ENCODE peak calls at places on chromosomes 3 and 15, in ten cellular contexts. Q is coronary artery; E is PC-9; D is OCI-LY7; P is cardiac muscle cell; W is GM12864; Y is cardiac fibroblast; G is GM23338; K is epithelial cell of esophagus; C is CD8-positive, alpha-beta T cell. Z is an unnamed sample.

GRCh38 chr3:141303481-141304223 is 64.7 kb upstream of the ZBTB38 start:
- DNase-seq in Y (peak; percentile 94), G (peak; percentile 86), C (peak; percentile 70), W (peak; percentile 69), D (peak; percentile 81), E (peak; percentile 56), K (peak; percentile 83), Q (no peak), P (peak; percentile 79), Z (no peak)

GRCh38 chr15:41291065-41291631 is 41.2 kb downstream of the OIP5 start:
- DNase-seq in D (peak; percentile 76), Q (no peak), G (no peak), Y (no peak), W (peak; percentile 70), P (no peak), C (no peak), E (no peak), K (no peak), Z (no peak)

GRCh38 chr15:45126535-45127158 is 3.0 kb downstream of the DUOXA1 start:
- DNase-seq in C (peak; percentile 46), D (peak; percentile 49), E (no peak), G (peak; percentile 46), W (no peak), Q (no peak), Y (peak; percentile 57), P (peak; percentile 38), K (peak; percentile 67), Z (no peak)

GRCh38 chr3:54120657-54121403 is 1.5 kb upstream of the CACNA2D3 start:
- DNase-seq in E (no peak), D (peak; percentile 59), K (no peak), W (peak; percentile 3), Y (peak; percentile 14), Q (no peak), P (peak; percentile 32), C (no peak), G (peak; percentile 81), Z (peak; percentile 39)

GRCh38 chr3:134336587-134336986 is 37.7 kb downstream of the AMOTL2 start:
- DNase-seq in G (no peak), D (no peak), P (no peak), Q (peak; percentile 81), W (no peak), K (peak; percentile 78), C (no peak), Y (peak; percentile 85), E (peak; percentile 69), Z (no peak)

GRCh38 chr3:50464578-50464977 is 38.9 kb downstream of the CACNA2D2 start:
- DNase-seq in D (no peak), P (no peak), C (no peak), G (no peak), W (no peak), Y (no peak), K (no peak), E (no peak), Q (no peak), Z (no peak)

GRCh38 chr3:43858052-43858701 is 167.4 kb downstream of the ABHD5 start:
- DNase-seq in D (no peak), C (no peak), E (no peak), G (peak; percentile 39), P (no peak), Y (no peak), Q (no peak), W (no peak), K (no peak), Z (peak; percentile 42)

GRCh38 chr15:50260969-50261496 is 4.5 kb downstream of the HDC start:
- DNase-seq in Q (no peak), D (no peak), Y (no peak), E (no peak), P (no peak), K (no peak), C (no peak), W (no peak), G (no peak), Z (no peak)

GRCh38 chr15:65077981-65078352 is 1.4 kb downstream of the KBTBD13 start:
- DNase-seq in C (peak; percentile 49), E (no peak), Q (no peak), G (peak; percentile 94), Y (peak; percentile 70), D (no peak), K (peak; percentile 73), P (peak; percentile 31), W (no peak), Z (peak; percentile 73)

GRCh38 chr3:10213156-10213792 is 35.0 kb upstream of the TATDN2 start:
- DNase-seq in Q (no peak), Y (peak; percentile 66), P (no peak), G (no peak), W (no peak), D (peak; percentile 68), C (no peak), K (no peak), E (no peak), Z (no peak)

GRCh38 chr15:39172380-39173281 is 408.2 kb upstream of the THBS1 start:
- DNase-seq in E (no peak), D (no peak), C (no peak), K (peak; percentile 85), P (peak; percentile 19), Y (peak; percentile 77), G (no peak), Q (no peak), W (no peak), Z (no peak)

GRCh38 chr15:48406911-48407310 is 75.7 kb downstream of the DUT start:
- DNase-seq in W (no peak), C (no peak), D (no peak), K (no peak), P (no peak), G (peak; percentile 45), Q (no peak), E (no peak), Y (no peak), Z (no peak)

GRCh38 chr3:125443923-125444322 is 68.8 kb upstream of the ZNF148 start:
- DNase-seq in D (no peak), G (no peak), Y (peak; percentile 80), Q (no peak), P (no peak), K (peak; percentile 65), E (no peak), W (no peak), C (no peak), Z (no peak)

GRCh38 chr15:94576889-94577533 is 345.6 kb downstream of the MCTP2 start:
- DNase-seq in K (peak; percentile 58), W (no peak), D (peak; percentile 64), G (peak; percentile 84), P (peak; percentile 47), C (peak; percentile 19), E (no peak), Y (peak; percentile 4), Q (no peak), Z (peak; percentile 47)

GRCh38 chr15:74593122-74593521 is 22.5 kb upstream of the CLK3 start:
- DNase-seq in Y (no peak), P (peak; percentile 85), D (no peak), E (no peak), C (no peak), G (no peak), W (no peak), Q (no peak), K (no peak), Z (no peak)

DNA sequence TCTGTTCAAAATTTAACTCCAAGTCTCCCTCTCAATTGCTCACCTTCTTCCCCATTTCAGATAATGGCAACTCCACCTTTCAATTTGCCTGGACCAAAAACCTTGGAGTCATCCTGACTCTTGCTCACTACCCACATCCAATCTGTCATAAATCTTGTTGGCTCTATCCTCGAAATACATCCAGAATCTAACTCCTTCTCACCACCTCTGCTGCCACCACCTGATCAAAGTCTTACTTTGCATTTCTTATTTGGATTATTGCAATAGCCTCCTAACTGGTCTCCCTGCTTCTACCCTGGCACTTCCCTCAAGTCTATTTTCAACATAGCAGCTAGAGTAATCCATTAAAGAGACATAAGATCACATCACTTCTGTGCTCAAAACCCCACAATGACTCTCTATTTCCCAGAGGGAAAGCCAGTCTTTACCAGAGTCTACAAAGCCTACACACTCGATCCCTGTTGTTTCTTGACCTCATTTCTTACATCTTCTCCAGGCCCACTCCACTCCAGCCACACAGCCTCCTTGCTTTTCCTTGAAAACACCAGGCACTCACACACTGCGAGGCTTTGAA is 86.6 kb downstream of the GPR156 start:
- DNase-seq in K (peak; percentile 76), E (no peak), W (no peak), D (peak; percentile 13), Y (peak; percentile 64), Q (no peak), C (no peak), G (no peak), P (no peak), Z (no peak)
- TF ChIP-seq CTCF in K (peak; percentile 61), E (peak; percentile 50), W (peak; percentile 32), D (peak; percentile 63), Y (peak; percentile 22), Q (no peak), C (no peak), G (no peak), P (peak; percentile 23), Z (no peak)

GRCh38 chr15:33242669-33243191 is 48.2 kb upstream of the FMN1 start:
- DNase-seq in Q (no peak), G (peak; percentile 75), W (no peak), C (no peak), D (peak; percentile 44), K (peak; percentile 78), Y (peak; percentile 43), E (peak; percentile 34), P (peak; percentile 37), Z (no peak)
- TF ChIP-seq CTCF in Q (no peak), G (peak; percentile 69), W (peak; percentile 50), C (no peak), D (peak; percentile 83), K (peak; percentile 56), Y (peak; percentile 55), E (peak; percentile 63), P (peak; percentile 33), Z (peak; percentile 46)

DNA sequence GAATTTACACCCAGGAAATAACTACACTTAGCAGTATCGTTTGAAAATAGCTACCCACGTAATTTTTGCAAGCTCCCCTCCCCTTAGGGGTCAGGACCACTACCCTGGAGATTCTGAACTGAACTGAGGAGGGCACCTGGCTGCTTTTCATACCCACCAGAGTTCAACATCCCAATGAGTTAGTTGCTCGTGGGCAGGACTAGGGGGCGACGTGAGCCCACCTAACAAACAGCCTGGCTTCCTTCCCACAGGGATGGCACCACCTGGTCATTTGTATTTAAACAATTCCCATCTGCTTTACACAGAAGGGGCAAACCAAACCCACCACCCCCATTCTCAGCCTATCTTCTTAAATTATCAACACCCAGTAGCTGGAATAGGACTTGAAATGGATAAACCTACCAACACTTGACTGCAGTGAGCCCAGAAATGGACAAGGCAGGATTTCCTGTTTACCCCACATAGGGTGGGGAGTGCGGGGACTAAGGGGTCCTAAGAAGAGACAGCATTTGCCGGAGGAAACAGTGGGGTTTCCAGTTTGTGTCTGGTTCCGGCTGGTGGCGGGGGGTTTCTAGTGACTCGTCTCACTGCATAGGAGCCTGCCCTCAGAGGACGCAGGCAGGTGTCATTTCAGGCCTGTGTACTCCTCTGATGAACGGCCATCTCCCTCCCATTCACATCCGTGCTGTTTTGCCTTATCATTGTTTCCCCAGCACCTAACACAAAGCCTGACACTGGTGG is 11.6 kb upstream of the VGLL4 start:
- DNase-seq in Q (peak; percentile 58), E (no peak), W (no peak), Y (peak; percentile 40), G (peak; percentile 64), C (no peak), K (no peak), P (peak; percentile 39), D (peak; percentile 26), Z (peak; percentile 57)
- TF ChIP-seq CTCF in Q (no peak), E (peak; percentile 48), W (peak; percentile 25), Y (peak; percentile 41), G (peak; percentile 67), C (no peak), K (no peak), P (peak; percentile 51), D (peak; percentile 77), Z (no peak)

GRCh38 chr3:164812042-164812441 is 266.3 kb downstream of the SI start:
- DNase-seq in G (no peak), Y (no peak), K (no peak), E (no peak), Q (no peak), D (no peak), W (no peak), C (no peak), P (no peak), Z (no peak)

GRCh38 chr3:164806188-164806587 is 272.1 kb downstream of the SI start:
- DNase-seq in K (peak; percentile 0), G (peak; percentile 16), E (no peak), P (no peak), D (no peak), W (no peak), C (no peak), Y (peak; percentile 0), Q (no peak), Z (no peak)
- TF ChIP-seq CTCF in K (no peak), G (peak; percentile 39), E (no peak), P (no peak), D (no peak), W (no peak), C (no peak), Y (no peak), Q (no peak), Z (no peak)

Z was measured in glutamatergic neuron.